ENCODE peak calls at places on chromosome 2, in five cellular contexts. One of them, this sample, is unnamed.

GRCh38 chr2:7773362-7773973 is 856.3 kb downstream of the RNF144A start:
- DNase-seq in GM23338: no peak
- DNase-seq in AG10803: peak
- DNase-seq in mesothelial cell of epicardium: no peak
- DNase-seq in right lobe of liver: no peak
- DNase-seq in this sample: no peak

GRCh38 chr2:17271401-17271800 is 246.8 kb downstream of the RAD51AP2 start:
- DNase-seq in GM23338: no peak
- DNase-seq in AG10803: peak
- DNase-seq in mesothelial cell of epicardium: no peak
- DNase-seq in right lobe of liver: no peak
- DNase-seq in this sample: no peak

GRCh38 chr2:80461505-80462197 is 157.1 kb upstream of the LRRTM1 start:
- DNase-seq in GM23338: peak
- DNase-seq in AG10803: no peak
- DNase-seq in mesothelial cell of epicardium: no peak
- DNase-seq in right lobe of liver: no peak
- DNase-seq in this sample: no peak

GRCh38 chr2:219997341-219997851 is 370.0 kb downstream of the SLC4A3 start:
- DNase-seq in GM23338: peak
- DNase-seq in AG10803: peak
- DNase-seq in mesothelial cell of epicardium: peak
- DNase-seq in right lobe of liver: no peak
- DNase-seq in this sample: peak

GRCh38 chr2:8469709-8470493 is 212.0 kb upstream of the ID2 start:
- DNase-seq in GM23338: no peak
- DNase-seq in AG10803: no peak
- DNase-seq in mesothelial cell of epicardium: no peak
- DNase-seq in right lobe of liver: peak
- DNase-seq in this sample: no peak

GRCh38 chr2:127675335-127676261 is at the start of gene LIMS2:
- DNase-seq in GM23338: peak
- DNase-seq in AG10803: peak
- DNase-seq in mesothelial cell of epicardium: no peak
- DNase-seq in right lobe of liver: no peak
- DNase-seq in this sample: peak

GRCh38 chr2:7053650-7054262 is 136.5 kb downstream of the RNF144A start:
- DNase-seq in GM23338: no peak
- DNase-seq in AG10803: no peak
- DNase-seq in mesothelial cell of epicardium: no peak
- DNase-seq in right lobe of liver: no peak
- DNase-seq in this sample: no peak

GRCh38 chr2:129849559-129850160 is 129.8 kb upstream of the RAB6C start:
- DNase-seq in GM23338: peak
- DNase-seq in AG10803: peak
- DNase-seq in mesothelial cell of epicardium: no peak
- DNase-seq in right lobe of liver: no peak
- DNase-seq in this sample: no peak

GRCh38 chr2:134623046-134623445 is 95.8 kb downstream of the TMEM163 start:
- DNase-seq in GM23338: no peak
- DNase-seq in AG10803: no peak
- DNase-seq in mesothelial cell of epicardium: no peak
- DNase-seq in right lobe of liver: no peak
- DNase-seq in this sample: no peak

GRCh38 chr2:79892123-79892522 is 379.3 kb downstream of the CTNNA2 start:
- DNase-seq in GM23338: no peak
- DNase-seq in AG10803: no peak
- DNase-seq in mesothelial cell of epicardium: no peak
- DNase-seq in right lobe of liver: no peak
- DNase-seq in this sample: no peak

GRCh38 chr2:20762945-20763683 is 59.8 kb downstream of the LDAH start:
- DNase-seq in GM23338: no peak
- DNase-seq in AG10803: no peak
- DNase-seq in mesothelial cell of epicardium: no peak
- DNase-seq in right lobe of liver: no peak
- DNase-seq in this sample: no peak

GRCh38 chr2:151827564-151828142 is 568 bp downstream of the ARL5A start:
- DNase-seq in GM23338: peak
- DNase-seq in AG10803: peak
- DNase-seq in mesothelial cell of epicardium: no peak
- DNase-seq in right lobe of liver: peak
- DNase-seq in this sample: no peak

GRCh38 chr2:20443276-20443920 is 3.5 kb upstream of the RHOB start:
- DNase-seq in GM23338: peak
- DNase-seq in AG10803: peak
- DNase-seq in mesothelial cell of epicardium: peak
- DNase-seq in right lobe of liver: peak
- DNase-seq in this sample: no peak

GRCh38 chr2:16318474-16319195 is 347.0 kb downstream of the CYRIA start:
- DNase-seq in GM23338: peak
- DNase-seq in AG10803: no peak
- DNase-seq in mesothelial cell of epicardium: no peak
- DNase-seq in right lobe of liver: no peak
- DNase-seq in this sample: no peak

GRCh38 chr2:201831469-201831868 is 25.1 kb downstream of the CDK15 start:
- DNase-seq in GM23338: no peak
- DNase-seq in AG10803: peak
- DNase-seq in mesothelial cell of epicardium: no peak
- DNase-seq in right lobe of liver: no peak
- DNase-seq in this sample: no peak

GRCh38 chr2:23503097-23503496 is 118.1 kb downstream of the KLHL29 start:
- DNase-seq in GM23338: no peak
- DNase-seq in AG10803: no peak
- DNase-seq in mesothelial cell of epicardium: no peak
- DNase-seq in right lobe of liver: peak
- DNase-seq in this sample: no peak

GRCh38 chr2:19846030-19846429 is 55.8 kb downstream of the TTC32 start:
- DNase-seq in GM23338: no peak
- DNase-seq in AG10803: no peak
- DNase-seq in mesothelial cell of epicardium: no peak
- DNase-seq in right lobe of liver: no peak
- DNase-seq in this sample: no peak

DNA sequence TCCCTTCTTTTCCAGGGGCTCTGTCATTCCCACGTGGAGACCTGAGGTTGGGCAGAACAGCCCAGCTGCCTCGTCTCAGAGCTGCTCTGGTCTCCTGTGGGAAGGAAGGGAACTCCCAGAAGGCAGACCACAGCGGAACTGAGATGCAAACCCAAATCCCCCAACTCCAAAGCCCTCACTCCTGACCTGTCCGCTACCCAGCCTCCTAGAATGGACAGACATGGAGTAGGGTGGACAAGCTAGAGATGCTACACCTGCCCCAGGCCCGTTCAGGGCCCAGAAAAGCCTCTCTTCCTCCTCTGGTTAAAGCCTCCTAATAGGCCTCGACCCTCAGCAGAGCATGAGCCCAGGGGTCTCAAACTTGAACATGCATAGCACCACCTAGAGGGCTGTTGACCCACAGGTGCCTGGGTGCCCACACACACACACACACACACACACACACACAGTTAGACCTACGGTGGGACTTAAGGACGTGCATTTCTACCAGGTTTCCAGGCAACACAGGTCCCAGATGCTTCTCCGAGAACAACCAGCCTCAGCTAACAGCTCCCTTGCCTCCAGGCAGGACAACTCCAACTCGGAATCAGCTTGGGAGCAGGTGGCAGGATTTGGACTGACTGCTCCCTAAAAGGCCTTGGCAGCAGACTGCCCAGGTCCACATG is 93.5 kb downstream of the TNS1 start:
- DNase-seq in GM23338: peak
- DNase-seq in AG10803: no peak
- DNase-seq in mesothelial cell of epicardium: no peak
- DNase-seq in right lobe of liver: no peak
- DNase-seq in this sample: no peak
- TF ChIP-seq CTCF in GM23338: peak
- TF ChIP-seq CTCF in AG10803: no peak
- TF ChIP-seq CTCF in mesothelial cell of epicardium: no peak
- TF ChIP-seq CTCF in right lobe of liver: no peak
- TF ChIP-seq CTCF in this sample: no peak

GRCh38 chr2:136117391-136117841 is 533 bp downstream of the CXCR4 start:
- DNase-seq in GM23338: peak
- DNase-seq in AG10803: peak
- DNase-seq in mesothelial cell of epicardium: peak
- DNase-seq in right lobe of liver: peak
- DNase-seq in this sample: no peak
- TF ChIP-seq CTCF in GM23338: no peak
- TF ChIP-seq CTCF in AG10803: no peak
- TF ChIP-seq CTCF in mesothelial cell of epicardium: no peak
- TF ChIP-seq CTCF in right lobe of liver: no peak
- TF ChIP-seq CTCF in this sample: no peak

DNA sequence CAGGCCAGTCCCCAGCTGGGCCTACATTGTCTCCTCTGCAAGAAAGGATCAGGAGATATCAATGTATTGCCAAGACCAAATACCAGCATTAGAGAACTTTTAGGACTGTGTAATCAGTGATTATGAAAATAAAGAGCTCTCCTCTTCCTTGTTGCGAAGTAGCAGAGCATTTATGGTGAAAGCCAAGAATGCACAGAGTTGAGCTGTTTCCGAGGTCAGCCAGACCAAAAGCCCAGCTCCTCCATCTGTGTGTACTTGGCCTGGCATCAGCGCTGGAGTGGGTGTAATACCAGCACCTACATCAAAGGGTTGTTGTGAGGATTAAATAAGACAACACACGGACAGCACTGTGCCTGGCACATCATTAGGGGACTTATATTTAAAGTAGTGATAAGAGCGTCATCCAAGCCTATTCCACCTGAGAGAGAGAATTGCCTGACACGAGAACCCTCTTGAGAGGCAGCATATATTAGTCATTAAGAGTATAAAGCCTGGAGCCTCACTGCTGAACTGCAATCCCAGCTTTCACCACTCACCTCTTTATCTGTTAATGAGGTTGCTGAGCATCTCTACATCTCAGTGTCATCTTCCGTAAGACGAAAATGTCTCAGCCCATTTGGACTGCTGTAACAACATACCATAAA is 7.4 kb upstream of the SLC16A14 start:
- DNase-seq in GM23338: peak
- DNase-seq in AG10803: no peak
- DNase-seq in mesothelial cell of epicardium: no peak
- DNase-seq in right lobe of liver: no peak
- DNase-seq in this sample: no peak
- TF ChIP-seq CTCF in GM23338: peak
- TF ChIP-seq CTCF in AG10803: no peak
- TF ChIP-seq CTCF in mesothelial cell of epicardium: no peak
- TF ChIP-seq CTCF in right lobe of liver: no peak
- TF ChIP-seq CTCF in this sample: no peak

DNA sequence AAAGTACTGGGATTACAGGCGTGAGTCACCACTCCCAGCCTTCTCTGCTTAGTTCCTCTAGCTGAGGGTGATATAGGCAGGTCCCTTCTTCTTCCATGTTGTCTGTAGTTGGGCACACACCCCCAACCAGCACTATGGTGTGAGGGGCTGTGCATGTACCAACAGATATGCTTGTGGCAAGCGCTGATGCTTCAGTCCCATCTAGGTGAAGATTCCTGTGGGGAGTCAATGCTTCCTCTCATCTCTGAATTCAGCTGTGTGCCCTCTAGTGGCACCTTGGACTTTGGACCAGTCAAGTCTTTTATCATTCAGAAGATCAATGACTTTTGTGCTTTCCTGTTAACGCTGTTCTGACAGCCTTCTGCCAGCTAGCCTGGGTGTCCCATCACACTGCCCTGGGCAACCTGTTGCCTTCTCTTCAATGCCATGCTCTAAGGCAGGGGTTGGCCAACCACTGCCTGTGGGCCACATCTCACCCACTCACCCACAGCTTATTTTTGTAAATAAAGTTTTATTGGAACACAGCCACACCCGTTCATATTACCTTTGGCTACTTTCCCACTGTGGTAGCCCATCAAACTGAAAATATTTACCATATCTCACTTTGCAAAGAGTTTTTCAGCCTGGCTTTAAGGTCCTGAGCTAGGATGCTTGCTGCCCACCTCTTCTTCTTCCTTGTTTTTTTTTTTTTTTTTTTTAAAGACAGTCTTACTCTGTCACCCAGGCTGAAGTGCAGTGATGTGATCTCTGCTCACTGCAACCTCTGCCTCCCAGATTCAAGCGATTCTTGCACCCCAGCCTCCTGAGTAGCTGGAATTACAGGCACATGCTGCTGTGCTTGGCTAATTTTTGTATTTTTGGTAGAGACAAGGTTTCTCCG is 51.0 kb downstream of the NPAS2 start:
- DNase-seq in GM23338: peak
- DNase-seq in AG10803: no peak
- DNase-seq in mesothelial cell of epicardium: no peak
- DNase-seq in right lobe of liver: peak
- DNase-seq in this sample: no peak
- TF ChIP-seq CTCF in GM23338: peak
- TF ChIP-seq CTCF in AG10803: peak
- TF ChIP-seq CTCF in mesothelial cell of epicardium: no peak
- TF ChIP-seq CTCF in right lobe of liver: peak
- TF ChIP-seq CTCF in this sample: no peak